ENCODE peak calls at places on chromosomes 16 and 17, in ten cellular contexts. S is EL; X is GM20000; J is activated naive CD8-positive, alpha-beta T cell treated with anti-CD3 and anti-CD28 coated beads for 36 hours; W is body of pancreas; M is Ammon's horn; A is OCI-M1; H is NB4; P is hippocampal formation; Q is dermis blood vessel endothelial cell. G is an unnamed sample.

GRCh38 chr17:60079401-60079861 is 710 bp upstream of the HEATR6 start:
- DNase-seq in P (no peak), S (peak), Q (peak), H (no peak), W (no peak), J (no peak), M (no peak), X (no peak), A (peak), G (no peak)

GRCh38 chr17:57649731-57650484 is 95.2 kb downstream of the CCDC182 start:
- DNase-seq in A (no peak), J (no peak), W (no peak), Q (no peak), H (peak), S (peak), X (no peak), P (no peak), M (no peak), G (no peak)

GRCh38 chr17:41792835-41793748 is 6.6 kb upstream of the JUP start:
- DNase-seq in X (no peak), M (no peak), P (no peak), H (peak), S (peak), Q (peak), A (peak), W (peak), J (no peak), G (no peak)

GRCh38 chr16:87339086-87339723 is 22.0 kb upstream of the C16orf95 start:
- DNase-seq in J (no peak), Q (no peak), X (no peak), P (no peak), W (no peak), A (no peak), M (no peak), H (no peak), S (no peak), G (no peak)

GRCh38 chr17:71342726-71343125 is 778.1 kb upstream of the SOX9 start:
- DNase-seq in W (no peak), Q (no peak), M (no peak), X (no peak), A (no peak), S (peak), H (no peak), P (no peak), J (no peak), G (no peak)

GRCh38 chr17:20852541-20853370 is 190.1 kb downstream of the USP22 start:
- DNase-seq in S (peak), W (no peak), M (peak), H (peak), X (no peak), A (peak), Q (peak), P (peak), J (peak), G (no peak)

GRCh38 chr17:30299000-30299399 is 7.3 kb upstream of the BLMH start:
- DNase-seq in S (no peak), M (no peak), H (no peak), Q (peak), J (no peak), X (no peak), A (peak), W (no peak), P (no peak), G (no peak)

GRCh38 chr16:5770118-5770517 is 672.5 kb upstream of the EEF2KMT start:
- DNase-seq in J (no peak), X (no peak), W (no peak), H (no peak), A (no peak), P (no peak), S (no peak), Q (no peak), M (no peak), G (no peak)

GRCh38 chr17:72618018-72618509 is 474.4 kb downstream of the SLC39A11 start:
- DNase-seq in P (no peak), W (peak), X (no peak), S (no peak), J (no peak), A (peak), Q (no peak), M (no peak), H (peak), G (peak)

GRCh38 chr17:28317965-28318758 is 838 bp upstream of the TMEM97 start:
- DNase-seq in S (no peak), X (no peak), W (no peak), A (peak), H (peak), P (no peak), Q (no peak), J (peak), M (no peak), G (no peak)

G was measured in CD4-positive, alpha-beta T cell.